ENCODE peak calls at places on chromosomes 5 and 9, in seven cellular contexts. X is GM23338; S is EH; M is Calu3; T is NCI-H1417; A is activated naive CD4-positive, alpha-beta T cell treated with anti-CD3 and anti-CD28 coated beads, Interleukin-2, amount 10 ng/mL, durations not matched to agents 7 days and 5 days; F is HT-29. H is an unnamed sample.

GRCh38 chr5:64384761-64385160 is 121.1 kb upstream of the RGS7BP start:
- DNase-seq in T (peak), S (peak), A (no peak), M (peak), X (peak), F (peak), H (no peak)

GRCh38 chr9:23117621-23118020 is 671.0 kb downstream of the DMRTA1 start:
- DNase-seq in M (no peak), A (no peak), S (peak), F (no peak), T (no peak), X (no peak), H (no peak)

GRCh38 chr9:4371108-4371507 is 71.2 kb upstream of the GLIS3 start:
- DNase-seq in M (no peak), F (no peak), A (no peak), S (peak), T (no peak), X (no peak), H (peak)

GRCh38 chr5:142976861-142977260 is 206.7 kb downstream of the ARHGAP26 start:
- DNase-seq in A (no peak), F (peak), M (no peak), S (peak), X (no peak), T (no peak), H (peak)

GRCh38 chr9:24286761-24287160 is 258.9 kb downstream of the IZUMO3 start:
- DNase-seq in S (no peak), A (no peak), M (no peak), F (no peak), X (no peak), T (no peak), H (no peak)

GRCh38 chr9:19102181-19102630 is 498 bp downstream of the HAUS6 start:
- DNase-seq in T (no peak), M (peak), S (peak), A (peak), F (peak), X (peak), H (peak)

GRCh38 chr9:89359636-89360315 is 41.5 kb downstream of the SECISBP2 start:
- DNase-seq in A (no peak), F (no peak), M (no peak), X (no peak), T (no peak), S (peak), H (no peak)

GRCh38 chr5:85868070-85868469 is 749.7 kb upstream of the COX7C start:
- DNase-seq in A (no peak), X (no peak), F (no peak), M (no peak), T (no peak), S (no peak), H (no peak)

GRCh38 chr9:38081356-38082108 is 12.5 kb upstream of the SHB start:
- DNase-seq in M (no peak), T (no peak), S (no peak), X (no peak), A (no peak), F (no peak), H (no peak)

GRCh38 chr9:92614123-92614510 is 55.8 kb downstream of the IPPK start:
- DNase-seq in F (no peak), A (no peak), X (no peak), T (no peak), S (no peak), M (no peak), H (no peak)

GRCh38 chr5:12636209-12636608 is 732.0 kb upstream of the CTNND2 start:
- DNase-seq in S (no peak), M (no peak), T (no peak), F (no peak), X (no peak), A (no peak), H (no peak)

GRCh38 chr5:10655041-10655685 is 91.3 kb downstream of the ANKRD33B start:
- DNase-seq in X (no peak), F (no peak), S (no peak), M (no peak), A (no peak), T (no peak), H (no peak)

GRCh38 chr9:124735121-124735520 is 36.0 kb downstream of the NR6A1 start:
- DNase-seq in X (peak), S (peak), M (no peak), A (no peak), T (no peak), F (peak), H (peak)

GRCh38 chr9:117403403-117403811 is 11.4 kb downstream of the ASTN2 start:
- DNase-seq in A (no peak), T (no peak), X (peak), F (no peak), M (no peak), S (no peak), H (no peak)

GRCh38 chr5:58687595-58687994 is 104.7 kb downstream of the RAB3C start:
- DNase-seq in T (no peak), X (no peak), A (no peak), M (no peak), F (no peak), S (no peak), H (no peak)

GRCh38 chr9:74551266-74551665 is 54.1 kb downstream of the RORB start:
- DNase-seq in A (no peak), T (no peak), S (no peak), F (no peak), X (no peak), M (no peak), H (no peak)

GRCh38 chr9:114824130-114824529 is 18.3 kb upstream of the TNFSF15 start:
- DNase-seq in X (no peak), T (no peak), M (no peak), S (peak), A (no peak), F (no peak), H (peak)

GRCh38 chr9:89810434-89810833 is 205.6 kb downstream of the GADD45G start:
- DNase-seq in S (peak), T (peak), M (no peak), A (no peak), F (no peak), X (no peak), H (no peak)

GRCh38 chr5:156942064-156942463 is 21.0 kb downstream of the TIMD4 start:
- DNase-seq in T (no peak), M (peak), A (peak), X (no peak), S (no peak), F (no peak), H (no peak)

H was measured in HCEC 1CT.